ENCODE peak calls at places on chromosomes 7 and 10, in six cellular contexts. L, E, F, I, Q and M are unnamed samples.

GRCh38 chr7:154183482-154183881 is 131.3 kb downstream of the DPP6 start:
- DNase-seq in E (no peak), L (no peak), F (no peak), Q (no peak), I (no peak), M (no peak)

GRCh38 chr10:9305018-9305655 is 1250.6 kb downstream of the GATA3 start:
- DNase-seq in F (no peak), Q (peak), E (no peak), I (no peak), L (peak), M (peak)

GRCh38 chr7:100477871-100478248 is 1.2 kb downstream of the TSC22D4 start:
- DNase-seq in L (no peak), E (no peak), I (no peak), Q (no peak), F (no peak), M (no peak)

GRCh38 chr10:73940634-73941221 is 29.8 kb downstream of the PLAU start:
- DNase-seq in E (peak), Q (peak), L (peak), I (peak), F (peak), M (no peak)

GRCh38 chr7:100572281-100572948 is 1.3 kb downstream of the SAP25 start:
- DNase-seq in Q (no peak), E (no peak), F (peak), I (peak), L (no peak), M (no peak)

GRCh38 chr7:33039257-33039904 is 23.2 kb downstream of the NT5C3A start:
- DNase-seq in Q (no peak), F (no peak), I (no peak), L (peak), E (no peak), M (no peak)

GRCh38 chr10:74419491-74420466 is 268.8 kb downstream of the ADK start:
- DNase-seq in E (peak), I (no peak), Q (no peak), L (peak), F (no peak), M (peak)

GRCh38 chr10:125994601-125995000 is 98.2 kb downstream of the FANK1 start:
- DNase-seq in Q (no peak), I (no peak), E (no peak), L (no peak), F (no peak), M (no peak)

GRCh38 chr10:95837783-95838182 is 70.0 kb upstream of the CC2D2B start:
- DNase-seq in E (no peak), F (no peak), Q (no peak), I (no peak), L (no peak), M (no peak)

GRCh38 chr10:71684356-71685173 is 35.0 kb downstream of the C10orf105 start:
- DNase-seq in L (no peak), Q (no peak), F (no peak), E (peak), I (no peak), M (no peak)

GRCh38 chr7:113320419-113320818 is 202.1 kb upstream of the SMIM30 start:
- DNase-seq in E (no peak), L (no peak), Q (no peak), I (no peak), F (no peak), M (no peak)

GRCh38 chr10:109765838-109766237 is 157.5 kb downstream of the XPNPEP1 start:
- DNase-seq in L (no peak), Q (no peak), F (no peak), I (no peak), E (no peak), M (no peak)
- TF ChIP-seq CTCF in L (no peak), Q (no peak), F (no peak), I (no peak), E (no peak), M (no peak)

GRCh38 chr10:44960098-44960480 is 487 bp downstream of the RASSF4 start:
- DNase-seq in Q (no peak), F (no peak), E (no peak), I (no peak), L (no peak), M (no peak)
- H3K4me3 ChIP-seq in Q (peak), F (peak), E (peak), I (peak), L (peak), M (peak)

GRCh38 chr10:7622969-7623368 is 43.8 kb downstream of the ITIH5 start:
- DNase-seq in L (no peak), Q (peak), E (no peak), F (no peak), I (no peak), M (no peak)
- TF ChIP-seq CTCF in L (no peak), Q (peak), E (no peak), F (peak), I (peak), M (peak)

GRCh38 chr10:112131361-112131760 is 52.2 kb downstream of the GPAM start:
- DNase-seq in I (no peak), F (peak), E (no peak), Q (no peak), L (no peak), M (no peak)
- H3K4me3 ChIP-seq in I (no peak), F (no peak), E (no peak), Q (no peak), L (no peak), M (no peak)

GRCh38 chr7:10022957-10023356 is 950.7 kb upstream of the PHF14 start:
- DNase-seq in Q (peak), F (no peak), I (no peak), E (no peak), L (peak), M (peak)
- TF ChIP-seq CTCF in Q (no peak), F (peak), I (no peak), E (no peak), L (peak), M (peak)

DNA sequence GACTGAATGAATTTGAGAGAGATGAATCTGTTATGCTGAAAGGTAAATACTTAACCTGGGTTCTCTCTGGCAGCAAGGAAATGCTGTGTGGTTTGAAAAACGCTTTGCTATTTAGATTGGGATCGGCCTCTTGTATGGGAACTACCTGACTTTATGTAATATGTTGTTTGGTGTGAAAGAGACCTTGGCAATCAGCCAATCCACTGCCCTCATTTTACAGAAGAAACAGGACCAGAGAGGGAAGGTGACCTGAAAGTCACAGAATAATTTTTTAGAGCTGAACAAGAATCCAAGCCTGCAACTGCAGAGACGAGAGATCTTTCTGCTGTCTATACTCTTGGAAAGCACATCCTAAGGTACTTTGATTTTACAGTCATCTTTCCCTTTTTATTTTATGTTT is 1.0 kb downstream of the BUD31 start:
- DNase-seq in F (no peak), L (no peak), E (no peak), I (no peak), Q (no peak), M (no peak)
- H3K4me3 ChIP-seq in F (peak), L (peak), E (peak), I (peak), Q (peak), M (peak)

DNA sequence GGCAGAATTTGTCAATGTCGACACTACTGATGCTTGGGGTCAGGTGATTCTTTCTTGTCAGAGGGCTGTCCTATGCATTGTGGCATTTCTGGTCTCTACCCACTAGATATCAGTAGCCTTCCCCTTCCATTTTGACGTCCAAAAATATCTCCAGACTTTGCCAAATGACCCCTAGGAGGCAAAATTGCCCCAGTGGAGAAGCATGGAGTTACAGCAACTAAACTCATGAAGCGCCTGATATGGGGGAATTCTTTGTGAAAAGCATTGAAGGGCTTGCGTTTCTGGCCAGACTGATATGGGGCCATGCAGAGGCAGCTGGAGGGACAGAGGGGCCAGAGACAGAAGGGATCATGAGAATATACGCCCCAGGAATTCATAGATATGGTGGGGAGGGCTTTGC is 43.6 kb downstream of the ADRB1 start:
- DNase-seq in F (no peak), E (no peak), L (no peak), Q (no peak), I (no peak), M (no peak)
- TF ChIP-seq CTCF in F (peak), E (no peak), L (no peak), Q (no peak), I (no peak), M (no peak)

DNA sequence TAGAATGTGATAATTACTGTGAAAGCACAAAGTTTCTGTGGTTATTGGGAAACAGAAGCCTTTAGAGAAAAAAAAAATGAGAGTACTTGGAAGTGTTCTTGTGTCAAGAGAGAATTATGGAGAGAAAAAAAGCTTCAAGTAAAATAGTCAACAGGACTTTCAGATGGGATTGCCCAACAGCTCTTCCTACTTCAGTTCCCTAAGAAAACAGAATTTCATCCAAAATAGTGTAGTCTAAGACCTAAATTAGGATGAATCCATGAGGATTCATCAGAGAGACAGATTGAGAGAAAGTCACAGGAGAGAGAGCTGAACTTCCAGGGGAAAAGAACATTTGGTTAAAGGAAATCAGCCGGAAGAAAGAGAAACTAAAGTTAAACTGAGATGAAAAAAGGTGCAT is 2.4 kb downstream of the SCIN start:
- DNase-seq in I (no peak), E (no peak), L (no peak), F (no peak), Q (no peak), M (no peak)
- H3K4me3 ChIP-seq in I (no peak), E (peak), L (no peak), F (no peak), Q (no peak), M (no peak)

DNA sequence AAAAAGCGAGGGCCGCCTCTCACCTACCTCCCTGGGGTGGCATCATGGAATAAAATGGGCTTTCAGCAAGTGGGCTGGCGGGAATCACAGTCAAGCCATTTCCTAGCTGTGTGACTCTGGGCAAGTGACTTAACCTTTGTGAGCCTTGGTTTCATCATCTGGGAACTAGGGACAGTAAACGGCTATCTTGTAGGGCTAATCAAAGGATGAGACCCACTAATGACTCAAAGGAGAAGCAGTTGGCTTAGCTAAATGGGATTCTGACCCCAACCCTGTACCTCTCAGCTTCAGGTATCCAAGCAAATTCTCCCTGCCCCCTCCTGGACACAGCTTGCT is 25.8 kb downstream of the TRIM8 start:
- DNase-seq in Q (no peak), E (no peak), L (no peak), F (no peak), I (no peak), M (no peak)
- TF ChIP-seq CTCF in Q (no peak), E (no peak), L (no peak), F (no peak), I (no peak), M (no peak)

DNA sequence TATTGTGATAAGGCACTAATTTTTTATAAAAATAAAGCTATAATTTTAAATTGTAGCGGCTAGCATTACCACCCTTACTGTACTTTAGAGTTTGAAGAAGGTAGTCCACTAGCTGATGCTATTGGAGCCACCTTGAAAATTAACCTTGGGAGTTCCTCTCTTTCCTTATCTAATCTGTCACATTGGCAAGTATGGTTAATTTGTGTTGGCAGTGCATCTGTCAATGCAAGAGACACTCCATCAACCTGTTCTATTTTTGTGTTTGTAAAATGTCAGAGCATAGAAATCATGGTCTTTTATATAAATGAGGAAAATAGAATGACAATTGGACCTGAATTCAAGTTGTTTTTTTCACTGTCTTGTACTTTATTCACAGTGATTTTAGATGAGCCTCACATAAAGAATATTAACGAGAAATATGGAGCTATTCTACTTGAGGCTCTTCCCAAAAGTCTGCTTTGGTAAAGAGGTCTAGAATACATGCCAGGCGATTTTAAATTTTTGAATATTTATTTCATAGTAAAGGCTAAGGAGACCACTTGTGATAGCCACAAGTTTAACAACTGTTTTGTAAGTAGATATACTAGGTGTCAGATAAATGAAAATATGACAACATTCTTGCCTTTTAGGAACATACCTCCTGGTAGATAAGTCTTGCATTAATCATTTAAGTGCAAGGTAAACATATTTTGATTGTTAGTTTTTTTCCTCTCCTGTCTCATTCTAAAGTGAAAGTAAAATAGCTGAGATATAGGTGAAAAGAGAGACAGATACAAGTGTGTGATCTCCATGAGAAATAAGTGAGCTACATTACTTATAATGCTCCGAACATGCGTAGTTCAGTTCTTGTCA is 20.8 kb downstream of the GLCCI1 start:
- DNase-seq in L (peak), Q (no peak), I (no peak), E (no peak), F (no peak), M (no peak)
- H3K4me3 ChIP-seq in L (no peak), Q (no peak), I (no peak), E (no peak), F (no peak), M (no peak)